ENCODE peak calls at places on chromosomes 7 and 10, in four cellular contexts. One of them, this sample, is unnamed.
A peak's percentile ranks its signal among the peaks of the same experiment; 100 is the strongest.

GRCh38 chr10:126199221-126199998 is 188.9 kb downstream of the ADAM12 start:
- DNase-seq in cardiac muscle cell: no peak
- DNase-seq in uterus: peak; percentile 42
- DNase-seq in Calu3: no peak
- DNase-seq in this sample: no peak

GRCh38 chr7:70883750-70884445 is 248.0 kb upstream of the GALNT17 start:
- DNase-seq in cardiac muscle cell: no peak
- DNase-seq in uterus: no peak
- DNase-seq in Calu3: no peak
- DNase-seq in this sample: no peak

GRCh38 chr7:29748286-29749099 is 57.8 kb upstream of the WIPF3 start:
- DNase-seq in cardiac muscle cell: peak; percentile 72
- DNase-seq in uterus: no peak
- DNase-seq in Calu3: peak; percentile 22
- DNase-seq in this sample: no peak

GRCh38 chr7:45347804-45348203 is 190.2 kb downstream of the RAMP3 start:
- DNase-seq in cardiac muscle cell: no peak
- DNase-seq in uterus: no peak
- DNase-seq in Calu3: no peak
- DNase-seq in this sample: peak; percentile 2

GRCh38 chr10:63268139-63268797 is 135.1 kb downstream of the NRBF2 start:
- DNase-seq in cardiac muscle cell: peak; percentile 27
- DNase-seq in uterus: no peak
- DNase-seq in Calu3: no peak
- DNase-seq in this sample: no peak

GRCh38 chr7:133815677-133816210 is 311.4 kb upstream of the LRGUK start:
- DNase-seq in cardiac muscle cell: no peak
- DNase-seq in uterus: no peak
- DNase-seq in Calu3: no peak
- DNase-seq in this sample: no peak

GRCh38 chr10:104300002-104300735 is 31.2 kb downstream of the GSTO2 start:
- DNase-seq in cardiac muscle cell: no peak
- DNase-seq in uterus: peak; percentile 77
- DNase-seq in Calu3: no peak
- DNase-seq in this sample: no peak

GRCh38 chr7:131107343-131108211 is 220.1 kb upstream of the MKLN1 start:
- DNase-seq in cardiac muscle cell: peak; percentile 52
- DNase-seq in uterus: peak; percentile 64
- DNase-seq in Calu3: peak; percentile 52
- DNase-seq in this sample: no peak

GRCh38 chr7:5064391-5065106 is 18.9 kb downstream of the RBAK start:
- DNase-seq in cardiac muscle cell: no peak
- DNase-seq in uterus: no peak
- DNase-seq in Calu3: no peak
- DNase-seq in this sample: no peak

GRCh38 chr7:108592633-108593277 is 23.1 kb downstream of the DNAJB9 start:
- DNase-seq in cardiac muscle cell: peak; percentile 31
- DNase-seq in uterus: no peak
- DNase-seq in Calu3: peak; percentile 17
- DNase-seq in this sample: no peak

GRCh38 chr10:101444499-101444898 is 90.5 kb downstream of the BTRC start:
- DNase-seq in cardiac muscle cell: no peak
- DNase-seq in uterus: no peak
- DNase-seq in Calu3: no peak
- DNase-seq in this sample: no peak

GRCh38 chr7:86776136-86776535 is 132.4 kb downstream of the GRM3 start:
- DNase-seq in cardiac muscle cell: no peak
- DNase-seq in uterus: no peak
- DNase-seq in Calu3: no peak
- DNase-seq in this sample: no peak

GRCh38 chr7:80230327-80230726 is 95.7 kb downstream of the GNAI1 start:
- DNase-seq in cardiac muscle cell: no peak
- DNase-seq in uterus: no peak
- DNase-seq in Calu3: no peak
- DNase-seq in this sample: no peak

GRCh38 chr7:97868788-97869187 is 3.4 kb downstream of the ASNS start:
- DNase-seq in cardiac muscle cell: no peak
- DNase-seq in uterus: no peak
- DNase-seq in Calu3: no peak
- DNase-seq in this sample: no peak

GRCh38 chr7:6520163-6520981 is 30.9 kb downstream of the GRID2IP start:
- DNase-seq in cardiac muscle cell: no peak
- DNase-seq in uterus: no peak
- DNase-seq in Calu3: peak; percentile 39
- DNase-seq in this sample: no peak

GRCh38 chr10:32692174-32692573 is 246.2 kb downstream of the CCDC7 start:
- DNase-seq in cardiac muscle cell: no peak
- DNase-seq in uterus: no peak
- DNase-seq in Calu3: peak; percentile 84
- DNase-seq in this sample: peak; percentile 85

GRCh38 chr7:112481833-112482669 is 1.3 kb downstream of the LSMEM1 start:
- DNase-seq in cardiac muscle cell: no peak
- DNase-seq in uterus: peak; percentile 21
- DNase-seq in Calu3: peak; percentile 41
- DNase-seq in this sample: peak; percentile 88

GRCh38 chr7:28853834-28854749 is 104.0 kb downstream of the TRIL start:
- DNase-seq in cardiac muscle cell: peak; percentile 85
- DNase-seq in uterus: peak; percentile 84
- DNase-seq in Calu3: peak; percentile 97
- DNase-seq in this sample: no peak

GRCh38 chr7:137109966-137110930 is 233.3 kb downstream of the PTN start:
- DNase-seq in cardiac muscle cell: no peak
- DNase-seq in uterus: no peak
- DNase-seq in Calu3: no peak
- DNase-seq in this sample: no peak

GRCh38 chr7:66950763-66951162 is 29.7 kb downstream of the TMEM248 start:
- DNase-seq in cardiac muscle cell: no peak
- DNase-seq in uterus: no peak
- DNase-seq in Calu3: no peak
- DNase-seq in this sample: no peak

GRCh38 chr7:32536585-32536984 is 41.3 kb downstream of the AVL9 start:
- DNase-seq in cardiac muscle cell: no peak
- DNase-seq in uterus: no peak
- DNase-seq in Calu3: peak; percentile 36
- DNase-seq in this sample: peak; percentile 85

GRCh38 chr10:36475746-36476145 is 649.7 kb upstream of the ANKRD30A start:
- DNase-seq in cardiac muscle cell: no peak
- DNase-seq in uterus: no peak
- DNase-seq in Calu3: no peak
- DNase-seq in this sample: no peak

GRCh38 chr10:103125323-103126267 is 67.5 kb downstream of the NT5C2 start:
- DNase-seq in cardiac muscle cell: no peak
- DNase-seq in uterus: no peak
- DNase-seq in Calu3: no peak
- DNase-seq in this sample: no peak

GRCh38 chr7:45180084-45180986 is 22.7 kb downstream of the RAMP3 start:
- DNase-seq in cardiac muscle cell: no peak
- DNase-seq in uterus: no peak
- DNase-seq in Calu3: no peak
- DNase-seq in this sample: no peak

GRCh38 chr7:68841004-68841403 is 757.3 kb upstream of the AUTS2 start:
- DNase-seq in cardiac muscle cell: no peak
- DNase-seq in uterus: no peak
- DNase-seq in Calu3: no peak
- DNase-seq in this sample: no peak

GRCh38 chr10:58963101-58963534 is 213.3 kb upstream of the PHYHIPL start:
- DNase-seq in cardiac muscle cell: peak; percentile 34
- DNase-seq in uterus: no peak
- DNase-seq in Calu3: peak; percentile 38
- DNase-seq in this sample: no peak

GRCh38 chr7:92621026-92621540 is 30.9 kb upstream of the FAM133B start:
- DNase-seq in cardiac muscle cell: peak; percentile 72
- DNase-seq in uterus: peak; percentile 43
- DNase-seq in Calu3: peak; percentile 69
- DNase-seq in this sample: no peak

GRCh38 chr10:131215776-131216175 is 95.7 kb downstream of the TCERG1L start:
- DNase-seq in cardiac muscle cell: no peak
- DNase-seq in uterus: no peak
- DNase-seq in Calu3: no peak
- DNase-seq in this sample: no peak

GRCh38 chr10:32095116-32095733 is 39.0 kb upstream of the KIF5B start:
- DNase-seq in cardiac muscle cell: no peak
- DNase-seq in uterus: no peak
- DNase-seq in Calu3: no peak
- DNase-seq in this sample: no peak

GRCh38 chr7:75872073-75872782 is 6.6 kb upstream of the RHBDD2 start:
- DNase-seq in cardiac muscle cell: no peak
- DNase-seq in uterus: no peak
- DNase-seq in Calu3: no peak
- DNase-seq in this sample: no peak

GRCh38 chr7:44881610-44882009 is 3.7 kb downstream of the PURB start:
- DNase-seq in cardiac muscle cell: peak; percentile 77
- DNase-seq in uterus: no peak
- DNase-seq in Calu3: no peak
- DNase-seq in this sample: no peak

GRCh38 chr10:9289811-9290210 is 1235.3 kb downstream of the GATA3 start:
- DNase-seq in cardiac muscle cell: no peak
- DNase-seq in uterus: no peak
- DNase-seq in Calu3: no peak
- DNase-seq in this sample: no peak

GRCh38 chr7:84022686-84023308 is 171.8 kb downstream of the SEMA3A start:
- DNase-seq in cardiac muscle cell: no peak
- DNase-seq in uterus: no peak
- DNase-seq in Calu3: no peak
- DNase-seq in this sample: no peak

DNA sequence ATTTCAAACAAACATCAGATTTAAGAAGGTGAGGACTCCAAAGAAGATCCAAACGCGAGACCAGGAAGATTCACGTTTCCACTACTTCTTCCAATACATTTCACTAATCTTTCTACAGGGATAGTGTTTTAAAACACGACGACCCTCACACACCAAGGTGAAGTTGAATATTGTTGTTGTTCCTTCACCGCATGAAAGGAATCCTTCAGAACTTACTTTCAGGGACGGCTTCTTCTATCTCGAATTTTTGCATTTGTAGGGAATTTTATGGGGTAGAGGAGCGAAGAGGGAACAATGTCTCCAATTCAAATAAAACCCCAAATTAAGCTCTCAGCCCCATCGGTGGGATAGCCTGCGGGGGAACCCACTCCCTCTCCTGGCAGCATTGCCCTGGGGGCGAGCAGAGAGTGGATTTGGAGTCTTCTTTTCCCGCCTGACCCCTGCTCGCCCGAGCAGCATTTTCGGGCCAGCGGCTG is 1.5 kb upstream of the GATA3 start:
- DNase-seq in cardiac muscle cell: no peak
- DNase-seq in uterus: no peak
- DNase-seq in Calu3: no peak
- DNase-seq in this sample: no peak
- TF ChIP-seq CTCF in cardiac muscle cell: no peak
- TF ChIP-seq CTCF in uterus: no peak
- TF ChIP-seq CTCF in Calu3: no peak
- TF ChIP-seq CTCF in this sample: no peak

GRCh38 chr7:151411551-151411950 is 1.7 kb upstream of the WDR86 start:
- DNase-seq in cardiac muscle cell: no peak
- DNase-seq in uterus: no peak
- DNase-seq in Calu3: no peak
- DNase-seq in this sample: no peak
- TF ChIP-seq CTCF in cardiac muscle cell: no peak
- TF ChIP-seq CTCF in uterus: no peak
- TF ChIP-seq CTCF in Calu3: no peak
- TF ChIP-seq CTCF in this sample: no peak

DNA sequence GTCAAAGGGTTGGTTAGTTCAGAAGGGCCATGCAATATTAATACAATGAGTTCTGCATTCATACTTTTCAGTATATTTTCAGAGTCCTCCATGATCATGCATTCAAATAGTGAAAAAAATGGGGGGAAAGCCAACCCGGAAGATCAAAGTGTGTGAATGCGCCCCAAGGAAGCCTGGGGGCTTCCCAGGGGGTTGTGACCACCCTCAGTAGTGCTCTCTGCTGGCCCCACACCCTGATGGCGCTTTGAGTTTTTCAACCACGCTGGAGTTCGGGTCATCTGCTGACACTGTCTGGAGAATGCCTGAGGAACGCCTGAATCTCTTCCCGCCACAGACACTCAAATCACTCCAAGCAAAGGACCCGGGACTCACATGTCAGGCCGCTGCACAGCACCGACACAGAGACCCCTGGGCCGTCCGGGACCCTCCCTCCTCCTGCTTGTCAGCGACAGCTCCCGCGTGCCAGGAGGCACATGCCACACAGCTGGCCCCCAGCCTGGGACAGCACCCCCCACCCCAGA is 1.0 kb downstream of the TNS3 start:
- DNase-seq in cardiac muscle cell: no peak
- DNase-seq in uterus: no peak
- DNase-seq in Calu3: peak; percentile 43
- DNase-seq in this sample: no peak
- TF ChIP-seq CTCF in cardiac muscle cell: peak; percentile 21
- TF ChIP-seq CTCF in uterus: no peak
- TF ChIP-seq CTCF in Calu3: no peak
- TF ChIP-seq CTCF in this sample: peak; percentile 19

DNA sequence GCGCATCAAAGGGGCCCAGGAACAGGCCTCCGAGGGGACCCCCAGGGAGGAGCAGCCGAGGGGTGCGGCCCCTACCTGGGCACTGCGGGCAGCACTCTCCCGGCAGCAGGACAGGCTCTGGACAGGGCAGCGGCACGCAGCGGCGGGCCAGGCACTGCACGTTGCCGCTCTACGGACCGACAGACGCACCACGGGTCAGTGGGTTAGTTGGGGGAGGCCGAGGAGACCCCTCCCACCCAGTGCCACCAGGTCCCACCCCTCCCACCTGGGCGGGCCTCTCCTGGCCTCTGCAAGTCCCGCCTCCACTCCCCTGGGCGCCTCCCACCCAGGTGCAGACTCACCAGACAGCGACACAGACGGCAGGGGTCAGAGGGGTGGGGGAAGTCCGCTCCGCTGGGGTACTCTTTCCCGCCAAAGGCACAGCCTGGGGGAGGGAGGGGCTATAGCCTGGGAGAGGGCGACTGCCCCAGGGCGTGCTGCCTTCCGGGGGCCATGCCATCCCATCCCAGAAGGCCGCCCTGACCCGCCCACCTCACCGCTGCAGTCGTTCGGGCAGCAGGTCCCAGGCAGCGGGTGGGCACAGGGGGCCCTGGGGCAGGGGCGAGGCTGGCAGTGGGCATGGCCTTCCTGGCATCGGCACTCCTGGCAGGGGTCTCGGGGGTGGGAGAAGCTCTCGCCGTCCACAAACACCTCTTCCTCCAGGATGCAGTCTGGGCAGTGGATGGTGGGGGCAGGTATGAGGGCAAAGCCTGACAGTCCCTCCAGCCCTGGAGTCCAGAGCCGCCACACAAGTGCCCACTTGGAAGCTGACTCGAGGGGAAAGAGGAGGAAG is 19.2 kb downstream of the KCP start:
- DNase-seq in cardiac muscle cell: no peak
- DNase-seq in uterus: no peak
- DNase-seq in Calu3: peak; percentile 82
- DNase-seq in this sample: no peak
- TF ChIP-seq CTCF in cardiac muscle cell: no peak
- TF ChIP-seq CTCF in uterus: no peak
- TF ChIP-seq CTCF in Calu3: peak; percentile 10
- TF ChIP-seq CTCF in this sample: peak; percentile 2

DNA sequence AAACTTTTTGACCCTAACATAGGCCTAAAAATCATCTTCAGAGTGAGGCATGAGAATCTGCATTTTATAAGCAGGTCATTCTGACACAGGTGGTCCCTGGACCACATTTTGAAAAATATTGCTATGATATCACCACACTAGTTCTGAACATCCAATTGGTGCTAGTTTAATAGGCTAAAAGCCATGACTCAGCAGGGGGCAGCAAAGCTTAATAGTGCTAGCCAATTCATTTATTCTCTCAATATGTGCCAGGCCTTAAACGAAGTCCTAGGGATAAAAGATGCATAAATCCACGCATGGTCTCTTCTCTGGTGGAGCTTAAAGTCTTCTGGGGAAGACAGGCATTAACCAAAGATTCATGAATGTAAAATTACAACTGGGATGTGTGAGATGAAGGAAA is 10.2 kb upstream of the SLC25A28 start:
- DNase-seq in cardiac muscle cell: no peak
- DNase-seq in uterus: no peak
- DNase-seq in Calu3: peak; percentile 24
- DNase-seq in this sample: no peak
- TF ChIP-seq CTCF in cardiac muscle cell: peak; percentile 67
- TF ChIP-seq CTCF in uterus: peak; percentile 17
- TF ChIP-seq CTCF in Calu3: no peak
- TF ChIP-seq CTCF in this sample: peak; percentile 62